ENCODE peak calls at places on chromosomes 4 and X, in five cellular contexts. K is ovary, P is tibial nerve, M is suprapubic skin, G is A549. N is an unnamed sample.

GRCh38 chrX:139739138-139739537 is 31.2 kb upstream of the MCF2 start:
- DNase-seq in K (no peak), P (no peak), M (no peak), G (no peak), N (no peak)

GRCh38 chr4:128796934-128797333 is 12.6 kb upstream of the JADE1 start:
- DNase-seq in K (no peak), P (no peak), M (no peak), G (no peak), N (peak)

GRCh38 chrX:133417364-133417763 is 2.1 kb upstream of the GPC4 start:
- DNase-seq in K (no peak), P (no peak), M (no peak), G (no peak), N (no peak)

GRCh38 chrX:319579-320125 is 1.1 kb upstream of the GTPBP6 start:
- DNase-seq in K (peak), P (no peak), M (peak), G (no peak), N (no peak)

GRCh38 chrX:96440941-96441340 is 243.7 kb upstream of the DIAPH2 start:
- DNase-seq in K (peak), P (peak), M (no peak), G (no peak), N (no peak)

GRCh38 chrX:37926700-37927099 is 79.3 kb upstream of the DYNLT3 start:
- DNase-seq in K (no peak), P (peak), M (no peak), G (peak), N (no peak)

GRCh38 chrX:11588097-11588496 is 77.6 kb downstream of the ARHGAP6 start:
- DNase-seq in K (no peak), P (no peak), M (no peak), G (no peak), N (no peak)

GRCh38 chr4:162837679-162838078 is 329.0 kb downstream of the NAF1 start:
- DNase-seq in K (no peak), P (no peak), M (no peak), G (no peak), N (no peak)

GRCh38 chrX:80335062-80335830 is 85.0 kb upstream of the TENT5D start:
- DNase-seq in K (peak), P (peak), M (no peak), G (peak), N (peak)

GRCh38 chrX:10048076-10048475 is 80.9 kb downstream of the CLDN34 start:
- DNase-seq in K (no peak), P (no peak), M (no peak), G (no peak), N (no peak)

GRCh38 chr4:83454626-83455025 is 997 bp downstream of the HELQ start:
- DNase-seq in K (no peak), P (no peak), M (no peak), G (no peak), N (no peak)

GRCh38 chr4:185640809-185641675 is 105.7 kb upstream of the PDLIM3 start:
- DNase-seq in K (no peak), P (peak), M (no peak), G (peak), N (no peak)

GRCh38 chr4:184647391-184648101 is 1.7 kb downstream of the CASP3 start:
- DNase-seq in K (no peak), P (no peak), M (no peak), G (no peak), N (no peak)

GRCh38 chr4:6875431-6875831 is 34.2 kb upstream of the TBC1D14 start:
- DNase-seq in K (no peak), P (peak), M (no peak), G (no peak), N (no peak)

GRCh38 chrX:103464071-103464773 is 55.1 kb downstream of the RAB40A start:
- DNase-seq in K (no peak), P (peak), M (no peak), G (peak), N (no peak)

GRCh38 chr4:103915224-103915869 is 195.6 kb upstream of the TACR3 start:
- DNase-seq in K (no peak), P (no peak), M (no peak), G (no peak), N (no peak)

GRCh38 chr4:1793496-1793840 is 375 bp downstream of the FGFR3 start:
- DNase-seq in K (no peak), P (no peak), M (no peak), G (peak), N (peak)
- H3K4me3 ChIP-seq in K (peak), P (peak), M (peak), G (peak), N (peak)

GRCh38 chrX:46686003-46686645 is 72.8 kb downstream of the SLC9A7 start:
- DNase-seq in K (no peak), P (peak), M (no peak), G (no peak), N (no peak)
- TF ChIP-seq CTCF in K (peak), P (peak), M (peak), G (peak), N (peak)

DNA sequence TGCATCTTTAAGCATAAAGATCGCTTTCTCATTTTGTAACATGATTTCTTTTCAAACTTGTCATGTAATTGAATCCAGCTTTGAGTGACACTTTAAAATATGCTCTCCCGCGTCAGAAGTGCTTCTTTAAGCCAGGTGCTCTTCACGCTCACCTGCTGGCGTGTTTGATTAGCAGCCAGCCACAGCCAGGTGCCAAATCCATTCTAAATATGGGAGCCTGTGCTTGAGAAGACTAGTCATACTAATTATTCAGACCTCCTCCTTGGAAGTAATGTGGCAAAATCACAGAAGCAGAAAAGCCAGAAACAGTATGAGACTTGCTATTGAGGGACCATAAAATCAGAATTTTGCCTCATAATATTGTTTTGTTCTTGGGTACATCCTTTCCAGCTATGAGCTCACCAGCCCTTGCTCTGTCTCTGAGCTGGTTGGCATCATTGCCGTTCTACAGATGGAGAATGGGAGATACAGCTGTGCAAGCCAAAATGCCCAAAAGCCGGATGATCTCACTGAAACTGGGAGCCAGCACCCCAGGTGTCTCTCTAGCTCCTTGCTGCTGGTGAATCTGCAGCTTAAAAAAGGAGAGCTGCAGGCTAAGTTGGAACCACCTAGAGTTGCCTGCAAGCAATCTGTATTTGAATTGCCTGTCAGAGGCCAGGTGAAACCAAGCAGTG is 205.4 kb downstream of the SHROOM3 start:
- DNase-seq in K (no peak), P (no peak), M (no peak), G (no peak), N (peak)
- TF ChIP-seq EP300 in K (no peak), P (no peak), M (no peak), G (no peak), N (no peak)

GRCh38 chrX:154328646-154329045 is 33.1 kb downstream of the TKTL1 start:
- DNase-seq in K (no peak), P (no peak), M (no peak), G (no peak), N (no peak)
- H3K4me3 ChIP-seq in K (no peak), P (no peak), M (no peak), G (no peak), N (no peak)